ENCODE peak calls at places on chromosomes 7 and 10, in eight cellular contexts. J is stimulated activated CD4-positive, alpha-beta T cell treated with anti-CD3 and anti-CD28 coated beads, Interleukin-1b, Interleukin-23, amount 100 ng/mL, for 48 hours; M is adrenal gland; E is fibroblast of the aortic adventitia; P is non-pigmented ciliary epithelial cell; A is left ventricle myocardium superior; Q is stimulated activated CD8-positive, alpha-beta memory T cell treated with anti-CD3 and anti-CD28 coated beads, Interleukin-2, amount 100 ng/mL, for 48 hours; K is GDM1. Z is an unnamed sample.

GRCh38 chr7:154409703-154410311 is 357.6 kb downstream of the DPP6 start:
- DNase-seq in J (no peak), M (no peak), E (peak; percentile 1), P (no peak), A (no peak), Q (no peak), K (no peak), Z (peak; percentile 18)

GRCh38 chr7:112937651-112938390 is 147.6 kb upstream of the TMEM168 start:
- DNase-seq in J (no peak), M (no peak), E (peak; percentile 67), P (no peak), A (no peak), Q (no peak), K (no peak), Z (peak; percentile 34)

GRCh38 chr7:113307147-113307546 is 188.8 kb upstream of the SMIM30 start:
- DNase-seq in J (no peak), M (no peak), E (no peak), P (no peak), A (no peak), Q (no peak), K (no peak), Z (no peak)

GRCh38 chr10:125012851-125013528 is 71.1 kb downstream of the ZRANB1 start:
- DNase-seq in J (no peak), M (no peak), E (no peak), P (no peak), A (no peak), Q (no peak), K (no peak), Z (no peak)

GRCh38 chr7:10483671-10484070 is 490.0 kb upstream of the PHF14 start:
- DNase-seq in J (no peak), M (no peak), E (no peak), P (no peak), A (no peak), Q (no peak), K (no peak), Z (no peak)

GRCh38 chr10:131832056-131832685 is 68.6 kb upstream of the PPP2R2D start:
- DNase-seq in J (no peak), M (peak; percentile 6), E (no peak), P (no peak), A (no peak), Q (no peak), K (no peak), Z (no peak)

GRCh38 chr10:122029503-122030199 is 40.7 kb downstream of the TACC2 start:
- DNase-seq in J (no peak), M (no peak), E (no peak), P (no peak), A (peak; percentile 64), Q (no peak), K (no peak), Z (no peak)

GRCh38 chr10:49115015-49115795 is at the start of gene VSTM4:
- DNase-seq in J (no peak), M (peak; percentile 49), E (peak; percentile 61), P (no peak), A (peak; percentile 81), Q (peak; percentile 5), K (no peak), Z (no peak)

GRCh38 chr7:116861717-116862116 is 670 bp upstream of the CAPZA2 start:
- DNase-seq in J (no peak), M (no peak), E (no peak), P (no peak), A (no peak), Q (no peak), K (no peak), Z (no peak)

GRCh38 chr7:19920705-19921104 is 147.3 kb upstream of the TMEM196 start:
- DNase-seq in J (no peak), M (no peak), E (no peak), P (no peak), A (no peak), Q (no peak), K (no peak), Z (no peak)

GRCh38 chr10:117545141-117546019 is 2.8 kb downstream of the EMX2 start:
- DNase-seq in J (no peak), M (no peak), E (no peak), P (no peak), A (no peak), Q (no peak), K (no peak), Z (no peak)

GRCh38 chr10:129765664-129766550 is 198.2 kb downstream of the EBF3 start:
- DNase-seq in J (no peak), M (no peak), E (no peak), P (no peak), A (no peak), Q (no peak), K (no peak), Z (no peak)

GRCh38 chr7:12715372-12716133 is 28.1 kb downstream of the ARL4A start:
- DNase-seq in J (peak; percentile 24), M (peak; percentile 75), E (peak; percentile 97), P (peak; percentile 98), A (peak; percentile 67), Q (peak; percentile 15), K (peak; percentile 79), Z (peak; percentile 83)

GRCh38 chr7:40833541-40834234 is 698.9 kb downstream of the SUGCT start:
- DNase-seq in J (no peak), M (no peak), E (peak; percentile 63), P (no peak), A (no peak), Q (no peak), K (no peak), Z (peak; percentile 38)

GRCh38 chr7:75866129-75866496 is 12.7 kb upstream of the RHBDD2 start:
- DNase-seq in J (no peak), M (peak; percentile 36), E (no peak), P (no peak), A (no peak), Q (no peak), K (no peak), Z (no peak)

Z was measured in Kasumi-1.